ENCODE peak calls at places on chromosomes 2 and 18, in four cellular contexts. S, Q, F and T are unnamed samples.

GRCh38 chr18:35141077-35141476 is 99.8 kb upstream of the ZNF397 start:
- DNase-seq in S (no peak), Q (no peak), F (no peak), T (no peak)

GRCh38 chr2:203904022-203904421 is 32.5 kb upstream of the ICOS start:
- DNase-seq in S (no peak), Q (no peak), F (no peak), T (no peak)

GRCh38 chr2:174939046-174939445 is 66.1 kb downstream of the CHN1 start:
- DNase-seq in Q (no peak), F (no peak), S (no peak), T (no peak)

GRCh38 chr18:65298422-65298821 is 452.4 kb upstream of the CDH7 start:
- DNase-seq in S (no peak), Q (no peak), F (no peak), T (no peak)

GRCh38 chr2:9144047-9144446 is 62.6 kb upstream of the ASAP2 start:
- DNase-seq in Q (no peak), S (no peak), F (no peak), T (no peak)

GRCh38 chr2:106107509-106108131 is 86.5 kb downstream of the UXS1 start:
- DNase-seq in F (no peak), Q (no peak), S (no peak), T (no peak)

GRCh38 chr2:55958756-55959155 is 35.2 kb upstream of the EFEMP1 start:
- DNase-seq in F (no peak), Q (no peak), S (no peak), T (no peak)

GRCh38 chr2:6999161-6999877 is 82.1 kb downstream of the RNF144A start:
- DNase-seq in S (no peak), Q (peak), F (no peak), T (no peak)

GRCh38 chr18:8801263-8801901 is 96.0 kb downstream of the MTCL1 start:
- DNase-seq in F (no peak), Q (no peak), S (no peak), T (no peak)

GRCh38 chr2:36616947-36617346 is 19.0 kb upstream of the FEZ2 start:
- DNase-seq in S (no peak), Q (no peak), F (no peak), T (no peak)

GRCh38 chr18:4093676-4094075 is 361.4 kb downstream of the DLGAP1 start:
- DNase-seq in S (no peak), Q (no peak), F (no peak), T (no peak)

GRCh38 chr2:145137211-145137610 is 617.3 kb upstream of the ZEB2 start:
- DNase-seq in F (no peak), Q (no peak), S (no peak), T (no peak)

GRCh38 chr18:74171910-74172606 is 23.7 kb downstream of the TIMM21 start:
- DNase-seq in F (no peak), S (no peak), Q (no peak), T (no peak)

GRCh38 chr2:72895759-72896281 is 8.6 kb downstream of the SPR start:
- DNase-seq in S (no peak), F (no peak), Q (no peak), T (no peak)

GRCh38 chr2:69959425-69959824 is 2.0 kb downstream of the ASPRV1 start:
- DNase-seq in Q (no peak), F (no peak), S (no peak), T (no peak)
- TF ChIP-seq GABPA in Q (no peak), F (no peak), S (no peak), T (no peak)

DNA sequence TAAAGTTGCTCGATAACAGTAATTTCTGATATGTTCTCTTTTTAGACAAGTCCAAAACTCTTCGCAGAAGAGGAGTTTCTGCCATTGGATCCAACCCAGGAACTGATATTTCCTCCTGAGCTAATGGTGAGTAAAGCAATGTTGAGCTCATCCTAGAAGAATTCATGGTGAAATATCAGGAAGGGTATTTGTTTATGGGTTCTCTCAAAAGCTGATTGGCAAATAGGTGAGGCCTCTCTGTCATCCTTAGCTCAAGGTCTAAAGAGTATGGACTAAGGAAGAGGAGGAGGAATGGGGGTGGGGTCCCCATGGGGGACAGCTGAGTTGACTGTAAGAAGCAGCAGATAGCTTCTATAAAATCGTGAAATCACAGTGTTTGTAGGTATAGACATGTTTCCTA is 18.2 kb downstream of the AOX1 start:
- DNase-seq in F (no peak), Q (no peak), S (no peak), T (no peak)
- TF ChIP-seq NRF1 in F (no peak), Q (no peak), S (no peak), T (no peak)

GRCh38 chr2:2014251-2014761 is 270.0 kb upstream of the PXDN start:
- DNase-seq in Q (no peak), F (no peak), S (no peak), T (peak)
- TF ChIP-seq GABPA in Q (no peak), F (no peak), S (no peak), T (no peak)

GRCh38 chr18:78174737-78175136 is 804.9 kb upstream of the SALL3 start:
- DNase-seq in S (no peak), Q (no peak), F (no peak), T (no peak)
- TF ChIP-seq NRF1 in S (no peak), Q (no peak), F (no peak), T (no peak)

DNA sequence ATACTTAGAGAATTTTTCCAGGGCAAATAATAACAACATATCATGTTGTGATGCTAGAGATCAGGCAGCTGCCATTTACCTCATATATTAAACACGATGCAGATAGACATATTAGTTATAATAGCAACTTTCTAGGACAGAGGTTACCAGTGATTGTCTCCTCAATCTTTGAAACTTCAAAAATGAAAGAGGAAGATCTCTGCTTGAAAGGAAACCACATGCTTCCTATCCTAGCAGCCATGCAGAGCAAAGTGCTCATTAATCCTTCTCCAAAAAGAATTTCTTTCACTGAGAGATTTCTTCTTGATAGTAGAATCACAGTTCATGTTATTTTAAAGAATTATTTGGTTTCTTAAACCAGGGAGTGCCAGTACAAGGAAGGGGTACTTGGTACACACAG is 317.2 kb downstream of the CPS1 start:
- DNase-seq in S (no peak), F (no peak), Q (no peak), T (no peak)
- TF ChIP-seq GABPA in S (no peak), F (no peak), Q (no peak), T (no peak)

DNA sequence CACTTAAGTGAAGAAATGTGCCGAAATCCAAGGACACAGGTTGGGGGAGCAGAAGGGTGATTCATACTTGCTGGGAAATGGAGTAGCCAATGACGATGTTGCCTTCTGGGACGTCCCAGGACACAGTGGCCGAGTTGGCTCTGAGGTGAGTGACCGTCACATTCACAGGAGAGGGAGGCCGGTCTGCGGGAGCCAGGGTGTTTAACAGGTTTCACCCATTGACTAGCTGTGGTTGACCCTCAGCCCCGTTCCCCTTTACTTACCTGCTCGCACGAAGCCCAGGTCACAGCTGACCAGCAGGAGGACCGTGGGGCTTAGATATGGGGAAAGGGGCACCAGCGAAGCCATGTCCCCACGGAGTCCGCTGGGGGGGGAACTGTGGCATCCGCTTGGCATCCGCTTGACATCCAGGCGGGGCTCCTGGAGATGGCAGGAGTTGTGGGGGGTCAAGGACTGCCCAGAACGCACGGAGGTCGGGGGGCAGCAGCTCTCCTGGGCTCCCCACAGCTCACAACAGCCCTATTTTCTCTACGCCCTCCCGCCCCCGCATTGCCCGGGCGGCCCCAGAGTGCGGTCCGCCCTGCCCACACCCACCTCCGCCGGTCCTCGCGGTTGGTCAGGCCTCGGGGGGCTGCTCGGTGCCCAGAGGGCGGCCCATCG is 586 bp downstream of the FNDC4 start:
- DNase-seq in S (no peak), F (peak), Q (no peak), T (no peak)
- TF ChIP-seq NRF1 in S (no peak), F (no peak), Q (no peak), T (no peak)